ENCODE peak calls at places on chromosomes 5 and 9, in seven cellular contexts. K is right atrium auricular region, S is breast epithelium, M is uterus, P is esophagus squamous epithelium, C is fibroblast of lung, U is tibial artery. F is an unnamed sample.

GRCh38 chr5:164057121-164057520 is 551.7 kb downstream of the MAT2B start:
- DNase-seq in K (no peak), S (no peak), M (no peak), P (no peak), C (no peak), U (no peak), F (no peak)

GRCh38 chr9:13628526-13628925 is 349.0 kb upstream of the MPDZ start:
- DNase-seq in K (no peak), S (no peak), M (no peak), P (no peak), C (peak), U (no peak), F (no peak)

GRCh38 chr5:542693-543311 is 18.6 kb upstream of the SLC9A3 start:
- DNase-seq in K (no peak), S (no peak), M (no peak), P (no peak), C (no peak), U (no peak), F (no peak)

GRCh38 chr5:143634689-143635088 is 177.3 kb upstream of the HMHB1 start:
- DNase-seq in K (no peak), S (no peak), M (no peak), P (no peak), C (no peak), U (no peak), F (no peak)

GRCh38 chr9:97506264-97506663 is 4.8 kb downstream of the TMOD1 start:
- DNase-seq in K (no peak), S (no peak), M (no peak), P (no peak), C (no peak), U (no peak), F (no peak)

GRCh38 chr5:99694884-99695283 is 766.1 kb upstream of the CHD1 start:
- DNase-seq in K (no peak), S (no peak), M (no peak), P (no peak), C (no peak), U (no peak), F (no peak)

GRCh38 chr5:91478096-91478495 is 95.0 kb upstream of the ARRDC3 start:
- DNase-seq in K (no peak), S (no peak), M (no peak), P (no peak), C (no peak), U (no peak), F (no peak)

GRCh38 chr9:94934816-94935328 is 208.4 kb downstream of the AOPEP start:
- DNase-seq in K (no peak), S (no peak), M (no peak), P (no peak), C (no peak), U (no peak), F (no peak)

GRCh38 chr5:87300744-87301143 is 33.1 kb downstream of the RASA1 start:
- DNase-seq in K (no peak), S (no peak), M (no peak), P (no peak), C (peak), U (no peak), F (no peak)

GRCh38 chr9:135662758-135663450 is at the start of gene LCN9:
- DNase-seq in K (no peak), S (peak), M (no peak), P (no peak), C (peak), U (no peak), F (peak)

GRCh38 chr5:138488481-138488945 is 23.2 kb downstream of the EGR1 start:
- DNase-seq in K (no peak), S (no peak), M (no peak), P (no peak), C (peak), U (no peak), F (no peak)

GRCh38 chr9:7178729-7179128 is 421.0 kb downstream of the KDM4C start:
- DNase-seq in K (no peak), S (no peak), M (no peak), P (no peak), C (no peak), U (no peak), F (no peak)

GRCh38 chr9:126860757-126861466 is 473 bp downstream of the ZBTB34 start:
- DNase-seq in K (no peak), S (no peak), M (no peak), P (no peak), C (peak), U (peak), F (no peak)

GRCh38 chr5:115551415-115551814 is 6.8 kb upstream of the FEM1C start:
- DNase-seq in K (no peak), S (no peak), M (no peak), P (no peak), C (no peak), U (no peak), F (no peak)

GRCh38 chr9:133349965-133350624 is 2.1 kb downstream of the RPL7A start:
- DNase-seq in K (no peak), S (no peak), M (no peak), P (no peak), C (no peak), U (no peak), F (no peak)

GRCh38 chr9:38068616-38068865 is 486 bp downstream of the SHB start:
- DNase-seq in K (no peak), S (no peak), M (no peak), P (no peak), C (peak), U (no peak), F (no peak)

GRCh38 chr9:14768561-14769234 is 46.2 kb upstream of the CER1 start:
- DNase-seq in K (no peak), S (no peak), M (peak), P (no peak), C (peak), U (no peak), F (no peak)

GRCh38 chr5:148443998-148444397 is 60.2 kb downstream of the FBXO38 start:
- DNase-seq in K (no peak), S (no peak), M (no peak), P (no peak), C (peak), U (no peak), F (no peak)

GRCh38 chr5:151820903-151821302 is 49.1 kb downstream of the G3BP1 start:
- DNase-seq in K (no peak), S (no peak), M (no peak), P (no peak), C (no peak), U (no peak), F (no peak)

GRCh38 chr5:110159202-110159601 is 469.5 kb downstream of the MAN2A1 start:
- DNase-seq in K (no peak), S (no peak), M (no peak), P (no peak), C (peak), U (no peak), F (no peak)

GRCh38 chr5:148805323-148806290 is 20.8 kb upstream of the ADRB2 start:
- DNase-seq in K (no peak), S (no peak), M (no peak), P (no peak), C (peak), U (no peak), F (no peak)

GRCh38 chr5:157748740-157749461 is 5.4 kb downstream of the LSM11 start:
- DNase-seq in K (no peak), S (no peak), M (peak), P (no peak), C (peak), U (no peak), F (no peak)

GRCh38 chr5:59795141-59795540 is 98.4 kb downstream of the PDE4D start:
- DNase-seq in K (no peak), S (no peak), M (no peak), P (no peak), C (no peak), U (no peak), F (no peak)

GRCh38 chr5:154267516-154267915 is 77.0 kb downstream of the GALNT10 start:
- DNase-seq in K (no peak), S (no peak), M (no peak), P (no peak), C (no peak), U (no peak), F (no peak)

GRCh38 chr9:137198051-137198747 is 2.3 kb downstream of the TPRN start:
- DNase-seq in K (no peak), S (no peak), M (no peak), P (no peak), C (no peak), U (no peak), F (no peak)

GRCh38 chr5:96209829-96210228 is 223.2 kb downstream of the PCSK1 start:
- DNase-seq in K (no peak), S (no peak), M (no peak), P (no peak), C (peak), U (no peak), F (no peak)

GRCh38 chr9:135321580-135321979 is 158.0 kb upstream of the PPP1R26 start:
- DNase-seq in K (no peak), S (no peak), M (peak), P (no peak), C (no peak), U (no peak), F (no peak)

GRCh38 chr9:136687721-136688223 is 515 bp upstream of the AGPAT2 start:
- DNase-seq in K (no peak), S (no peak), M (no peak), P (no peak), C (no peak), U (no peak), F (no peak)

GRCh38 chr5:82749453-82749852 is 327.7 kb downstream of the TMEM167A start:
- DNase-seq in K (no peak), S (no peak), M (no peak), P (no peak), C (peak), U (no peak), F (no peak)

GRCh38 chr5:1180096-1180495 is 21.3 kb upstream of the SLC6A19 start:
- DNase-seq in K (no peak), S (no peak), M (no peak), P (no peak), C (no peak), U (no peak), F (no peak)

GRCh38 chr5:96821260-96821916 is 13.6 kb upstream of the ERAP1 start:
- DNase-seq in K (no peak), S (no peak), M (no peak), P (no peak), C (peak), U (no peak), F (no peak)

GRCh38 chr9:93525476-93525875 is 50.9 kb upstream of the PHF2 start:
- DNase-seq in K (no peak), S (no peak), M (no peak), P (no peak), C (peak), U (no peak), F (no peak)

GRCh38 chr5:149837680-149838269 is 106.8 kb downstream of the PDE6A start:
- DNase-seq in K (no peak), S (peak), M (no peak), P (no peak), C (peak), U (no peak), F (peak)

GRCh38 chr5:37757980-37758582 is 81.8 kb downstream of the GDNF start:
- DNase-seq in K (no peak), S (no peak), M (no peak), P (no peak), C (no peak), U (no peak), F (no peak)

GRCh38 chr5:100901851-100902341 is 1.2 kb downstream of the ST8SIA4 start:
- DNase-seq in K (peak), S (no peak), M (no peak), P (peak), C (peak), U (peak), F (no peak)

GRCh38 chr5:112146323-112146848 is 272.7 kb downstream of the EPB41L4A start:
- DNase-seq in K (no peak), S (no peak), M (peak), P (no peak), C (peak), U (peak), F (no peak)
- H3K27ac ChIP-seq in K (no peak), S (peak), M (peak), P (no peak), C (peak), U (peak), F (no peak)

GRCh38 chr5:177966839-177967167 is 29.2 kb downstream of the PROP1 start:
- DNase-seq in K (no peak), S (no peak), M (no peak), P (no peak), C (no peak), U (no peak), F (no peak)
- H3K27ac ChIP-seq in K (no peak), S (no peak), M (no peak), P (no peak), C (no peak), U (no peak), F (no peak)

GRCh38 chr9:107043886-107044285 is 180.9 kb downstream of the ZNF462 start:
- DNase-seq in K (no peak), S (no peak), M (no peak), P (no peak), C (peak), U (no peak), F (no peak)

GRCh38 chr9:107044872-107045271 is 181.9 kb downstream of the ZNF462 start:
- DNase-seq in K (no peak), S (no peak), M (no peak), P (no peak), C (no peak), U (no peak), F (no peak)

GRCh38 chr9:107049825-107050184 is 186.8 kb downstream of the ZNF462 start:
- DNase-seq in K (no peak), S (no peak), M (no peak), P (no peak), C (no peak), U (no peak), F (no peak)

GRCh38 chr9:107049046-107049824 is 186.3 kb downstream of the ZNF462 start:
- DNase-seq in K (no peak), S (no peak), M (no peak), P (no peak), C (peak), U (no peak), F (no peak)

GRCh38 chr9:107046692-107047091 is 183.7 kb downstream of the ZNF462 start:
- DNase-seq in K (no peak), S (no peak), M (no peak), P (no peak), C (no peak), U (no peak), F (no peak)
- H3K27ac ChIP-seq in K (no peak), S (no peak), M (no peak), P (no peak), C (no peak), U (no peak), F (no peak)

DNA sequence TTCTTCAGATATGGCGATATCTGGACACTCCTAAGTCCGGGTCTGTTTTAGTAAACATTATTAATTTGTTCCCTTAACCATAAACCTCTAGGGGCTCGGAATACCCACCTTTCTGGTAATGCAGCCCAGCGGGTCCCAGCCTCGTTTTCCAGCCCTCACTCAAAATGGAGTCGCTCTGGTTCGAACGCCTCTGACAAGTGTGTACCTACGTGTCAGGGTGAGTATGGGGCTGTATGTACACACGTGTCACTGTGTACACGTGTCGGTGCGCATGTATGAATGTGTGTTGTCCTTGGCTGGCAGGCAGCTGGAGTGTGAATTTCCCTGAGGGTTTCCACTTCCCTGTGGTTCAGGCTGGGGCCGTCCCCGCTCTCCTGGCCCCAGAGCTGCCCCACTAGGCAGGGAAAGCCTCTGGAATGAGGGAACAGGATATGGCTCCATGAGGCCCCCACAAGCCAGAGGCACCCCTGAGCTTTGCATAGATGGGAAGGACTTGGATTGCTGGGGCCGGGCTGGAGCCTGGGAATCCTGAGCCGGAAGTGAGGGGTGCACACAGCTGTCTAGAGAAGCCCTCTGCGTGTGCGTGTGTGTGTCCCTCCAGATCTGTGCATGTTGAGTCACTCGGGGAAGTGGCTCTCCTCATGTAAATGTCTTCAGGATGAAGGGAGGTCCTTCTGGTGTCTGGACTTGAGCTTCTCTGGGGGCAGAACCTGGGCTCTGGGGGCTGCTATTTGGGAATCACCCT is 160.8 kb upstream of the IER5L start:
- DNase-seq in K (no peak), S (no peak), M (no peak), P (no peak), C (peak), U (no peak), F (no peak)
- H3K27ac ChIP-seq in K (no peak), S (peak), M (no peak), P (no peak), C (no peak), U (peak), F (no peak)

GRCh38 chr9:112341741-112342140 is 8.3 kb upstream of the PTBP3 start:
- DNase-seq in K (no peak), S (no peak), M (no peak), P (no peak), C (peak), U (no peak), F (no peak)
- H3K27ac ChIP-seq in K (no peak), S (no peak), M (no peak), P (no peak), C (no peak), U (no peak), F (no peak)

GRCh38 chr5:98454904-98455303 is 318.6 kb upstream of the RGMB start:
- DNase-seq in K (no peak), S (no peak), M (no peak), P (no peak), C (peak), U (no peak), F (no peak)
- H3K27ac ChIP-seq in K (no peak), S (no peak), M (no peak), P (no peak), C (peak), U (no peak), F (no peak)